ENCODE peak calls at places on chromosomes 6 and 20, in seven cellular contexts. One of them, this sample, is unnamed.

GRCh38 chr6:53517021-53517420 is 27.9 kb downstream of the GCLC start:
- DNase-seq in mucosa of gallbladder: no peak
- DNase-seq in SW480: no peak
- DNase-seq in kidney tubule cell: no peak
- DNase-seq in iPS-NIHi11: no peak
- DNase-seq in stimulated activated CD4-positive, alpha-beta T cell treated with anti-CD3 and anti-CD28 coated beads, Interleukin-15, amount 100 ng/mL, for 48 hours: no peak
- DNase-seq in activated CD4-positive, alpha-beta T cell treated with anti-CD3 and anti-CD28 coated beads, Interleukin-2, amount 50 U/mL, for 1 hour: no peak
- DNase-seq in this sample: no peak

GRCh38 chr6:11094411-11094851 is 797 bp downstream of the SMIM13 start:
- DNase-seq in mucosa of gallbladder: peak; percentile 36
- DNase-seq in SW480: peak; percentile 46
- DNase-seq in kidney tubule cell: peak; percentile 67
- DNase-seq in iPS-NIHi11: peak; percentile 66
- DNase-seq in stimulated activated CD4-positive, alpha-beta T cell treated with anti-CD3 and anti-CD28 coated beads, Interleukin-15, amount 100 ng/mL, for 48 hours: peak; percentile 34
- DNase-seq in activated CD4-positive, alpha-beta T cell treated with anti-CD3 and anti-CD28 coated beads, Interleukin-2, amount 50 U/mL, for 1 hour: peak; percentile 30
- DNase-seq in this sample: peak; percentile 75

GRCh38 chr6:30160391-30160790 is 620 bp downstream of the TRIM10 start:
- DNase-seq in mucosa of gallbladder: no peak
- DNase-seq in SW480: no peak
- DNase-seq in kidney tubule cell: no peak
- DNase-seq in iPS-NIHi11: no peak
- DNase-seq in stimulated activated CD4-positive, alpha-beta T cell treated with anti-CD3 and anti-CD28 coated beads, Interleukin-15, amount 100 ng/mL, for 48 hours: no peak
- DNase-seq in activated CD4-positive, alpha-beta T cell treated with anti-CD3 and anti-CD28 coated beads, Interleukin-2, amount 50 U/mL, for 1 hour: no peak
- DNase-seq in this sample: no peak

GRCh38 chr20:46268131-46268611 is 40.1 kb downstream of the CDH22 start:
- DNase-seq in mucosa of gallbladder: no peak
- DNase-seq in SW480: no peak
- DNase-seq in kidney tubule cell: no peak
- DNase-seq in iPS-NIHi11: peak; percentile 35
- DNase-seq in stimulated activated CD4-positive, alpha-beta T cell treated with anti-CD3 and anti-CD28 coated beads, Interleukin-15, amount 100 ng/mL, for 48 hours: no peak
- DNase-seq in activated CD4-positive, alpha-beta T cell treated with anti-CD3 and anti-CD28 coated beads, Interleukin-2, amount 50 U/mL, for 1 hour: no peak
- DNase-seq in this sample: no peak

GRCh38 chr20:38117635-38118034 is 47.4 kb downstream of the TGM2 start:
- DNase-seq in mucosa of gallbladder: no peak
- DNase-seq in SW480: peak; percentile 91
- DNase-seq in kidney tubule cell: peak; percentile 89
- DNase-seq in iPS-NIHi11: no peak
- DNase-seq in stimulated activated CD4-positive, alpha-beta T cell treated with anti-CD3 and anti-CD28 coated beads, Interleukin-15, amount 100 ng/mL, for 48 hours: no peak
- DNase-seq in activated CD4-positive, alpha-beta T cell treated with anti-CD3 and anti-CD28 coated beads, Interleukin-2, amount 50 U/mL, for 1 hour: no peak
- DNase-seq in this sample: no peak

GRCh38 chr6:15528870-15529269 is 134.0 kb downstream of the DTNBP1 start:
- DNase-seq in mucosa of gallbladder: peak; percentile 8
- DNase-seq in SW480: no peak
- DNase-seq in kidney tubule cell: no peak
- DNase-seq in iPS-NIHi11: no peak
- DNase-seq in stimulated activated CD4-positive, alpha-beta T cell treated with anti-CD3 and anti-CD28 coated beads, Interleukin-15, amount 100 ng/mL, for 48 hours: no peak
- DNase-seq in activated CD4-positive, alpha-beta T cell treated with anti-CD3 and anti-CD28 coated beads, Interleukin-2, amount 50 U/mL, for 1 hour: no peak
- DNase-seq in this sample: no peak

GRCh38 chr6:170447561-170447930 is 105.6 kb downstream of the PSMB1 start:
- DNase-seq in mucosa of gallbladder: peak; percentile 4
- DNase-seq in SW480: no peak
- DNase-seq in kidney tubule cell: no peak
- DNase-seq in iPS-NIHi11: no peak
- DNase-seq in stimulated activated CD4-positive, alpha-beta T cell treated with anti-CD3 and anti-CD28 coated beads, Interleukin-15, amount 100 ng/mL, for 48 hours: no peak
- DNase-seq in activated CD4-positive, alpha-beta T cell treated with anti-CD3 and anti-CD28 coated beads, Interleukin-2, amount 50 U/mL, for 1 hour: no peak
- DNase-seq in this sample: no peak

GRCh38 chr6:117018771-117019170 is 141.7 kb downstream of the RFX6 start:
- DNase-seq in mucosa of gallbladder: no peak
- DNase-seq in SW480: no peak
- DNase-seq in kidney tubule cell: no peak
- DNase-seq in iPS-NIHi11: no peak
- DNase-seq in stimulated activated CD4-positive, alpha-beta T cell treated with anti-CD3 and anti-CD28 coated beads, Interleukin-15, amount 100 ng/mL, for 48 hours: no peak
- DNase-seq in activated CD4-positive, alpha-beta T cell treated with anti-CD3 and anti-CD28 coated beads, Interleukin-2, amount 50 U/mL, for 1 hour: no peak
- DNase-seq in this sample: no peak